ENCODE peak calls at places on chromosome 22, in five cellular contexts. O is BE2C; Q is mesenchymal stem cell; X is left ventricle myocardium inferior; N is CD8-positive, alpha-beta T cell. F is an unnamed sample.
A peak's percentile ranks its signal among the peaks of the same experiment; 100 is the strongest.

GRCh38 chr22:26558246-26558895 is 31.6 kb downstream of the TPST2 start:
- DNase-seq in N (no peak), Q (peak; percentile 22), O (no peak), X (no peak), F (peak; percentile 46)

GRCh38 chr22:27214691-27215090 is 557.3 kb downstream of the MIAT start:
- DNase-seq in N (no peak), X (no peak), O (no peak), Q (no peak), F (no peak)

GRCh38 chr22:35103756-35104155 is 37.8 kb downstream of the ISX start:
- DNase-seq in N (no peak), O (no peak), X (no peak), Q (no peak), F (no peak)

GRCh38 chr22:25564320-25564978 is at the start of gene GRK3:
- DNase-seq in X (peak; percentile 70), Q (peak; percentile 57), N (peak; percentile 46), O (peak; percentile 89), F (peak; percentile 49)

GRCh38 chr22:44192098-44192810 is 11.5 kb downstream of the PARVG start:
- DNase-seq in N (peak; percentile 40), X (no peak), Q (no peak), O (peak; percentile 80), F (peak; percentile 57)

GRCh38 chr22:50272103-50272782 is 2.1 kb upstream of the MAPK11 start:
- DNase-seq in Q (no peak), N (no peak), O (peak; percentile 57), X (no peak), F (no peak)

GRCh38 chr22:30301995-30302809 is 12.9 kb upstream of the CASTOR1 start:
- DNase-seq in X (peak; percentile 57), N (no peak), O (no peak), Q (peak; percentile 88), F (no peak)

GRCh38 chr22:42719656-42720262 is 911 bp downstream of the A4GALT start:
- DNase-seq in Q (peak; percentile 24), X (no peak), N (no peak), O (no peak), F (no peak)

GRCh38 chr22:24485608-24486007 is 9.5 kb upstream of the UPB1 start:
- DNase-seq in Q (no peak), N (peak; percentile 34), X (no peak), O (peak; percentile 29), F (no peak)

GRCh38 chr22:27913162-27913741 is 5.8 kb downstream of the PITPNB start:
- DNase-seq in O (peak; percentile 44), X (no peak), N (no peak), Q (peak; percentile 81), F (no peak)

GRCh38 chr22:16962501-16962900 is 45.5 kb downstream of the GAB4 start:
- DNase-seq in Q (no peak), O (no peak), X (no peak), N (no peak), F (no peak)

GRCh38 chr22:31676700-31677099 is 14.7 kb upstream of the PISD start:
- DNase-seq in O (peak; percentile 96), N (peak; percentile 91), Q (peak; percentile 83), X (peak; percentile 95), F (peak; percentile 95)

GRCh38 chr22:50079689-50080465 is 5.3 kb downstream of the MLC1 start:
- DNase-seq in X (no peak), N (no peak), O (no peak), Q (no peak), F (no peak)

GRCh38 chr22:27752771-27753170 is 48.8 kb downstream of the MN1 start:
- DNase-seq in Q (peak; percentile 26), N (no peak), X (peak; percentile 77), O (no peak), F (peak; percentile 95)

GRCh38 chr22:30206964-30207363 is 39.6 kb downstream of the LIF start:
- DNase-seq in N (no peak), X (no peak), Q (peak; percentile 96), O (no peak), F (peak; percentile 96)

GRCh38 chr22:30265131-30265720 is 1.4 kb downstream of the OSM start:
- DNase-seq in O (no peak), N (no peak), X (no peak), Q (no peak), F (no peak)

GRCh38 chr22:50403701-50404101 is 60.6 kb downstream of the PPP6R2 start:
- DNase-seq in O (peak; percentile 70), N (no peak), X (peak; percentile 62), Q (no peak), F (no peak)

GRCh38 chr22:23060612-23061400 is 9.5 kb upstream of the GNAZ start:
- DNase-seq in N (no peak), Q (no peak), X (no peak), O (peak; percentile 3), F (no peak)

GRCh38 chr22:50696799-50697561 is 24.4 kb downstream of the SHANK3 start:
- DNase-seq in Q (peak; percentile 33), N (no peak), O (peak; percentile 19), X (peak; percentile 20), F (peak; percentile 43)

GRCh38 chr22:26853071-26853470 is 195.7 kb downstream of the MIAT start:
- DNase-seq in N (no peak), X (no peak), O (no peak), Q (no peak), F (no peak)

GRCh38 chr22:20957691-20958440 is 9.2 kb upstream of the AIFM3 start:
- DNase-seq in Q (peak; percentile 42), N (no peak), O (no peak), X (peak; percentile 33), F (no peak)

GRCh38 chr22:32994921-32995320 is 63.3 kb downstream of the SYN3 start:
- DNase-seq in X (no peak), Q (no peak), N (no peak), O (no peak), F (no peak)

GRCh38 chr22:50572965-50573364 is 5.3 kb downstream of the CPT1B start:
- DNase-seq in N (no peak), O (no peak), Q (no peak), X (no peak), F (no peak)

GRCh38 chr22:33909075-33909458 is 11.2 kb downstream of the LARGE1 start:
- DNase-seq in N (no peak), X (no peak), O (no peak), Q (peak; percentile 56), F (peak; percentile 12)

GRCh38 chr22:36319595-36320497 is 66.9 kb downstream of the APOL1 start:
- DNase-seq in N (peak; percentile 13), Q (no peak), O (no peak), X (no peak), F (no peak)
- H3K36me3 ChIP-seq in N (peaks cover 85% of the 10 kb centered on the region), Q (peaks cover 76% of the 10 kb centered on the region), O (peaks cover 52% of the 10 kb centered on the region), X (peaks cover 97% of the 10 kb centered on the region), F (peaks cover 93% of the 10 kb centered on the region)

DNA sequence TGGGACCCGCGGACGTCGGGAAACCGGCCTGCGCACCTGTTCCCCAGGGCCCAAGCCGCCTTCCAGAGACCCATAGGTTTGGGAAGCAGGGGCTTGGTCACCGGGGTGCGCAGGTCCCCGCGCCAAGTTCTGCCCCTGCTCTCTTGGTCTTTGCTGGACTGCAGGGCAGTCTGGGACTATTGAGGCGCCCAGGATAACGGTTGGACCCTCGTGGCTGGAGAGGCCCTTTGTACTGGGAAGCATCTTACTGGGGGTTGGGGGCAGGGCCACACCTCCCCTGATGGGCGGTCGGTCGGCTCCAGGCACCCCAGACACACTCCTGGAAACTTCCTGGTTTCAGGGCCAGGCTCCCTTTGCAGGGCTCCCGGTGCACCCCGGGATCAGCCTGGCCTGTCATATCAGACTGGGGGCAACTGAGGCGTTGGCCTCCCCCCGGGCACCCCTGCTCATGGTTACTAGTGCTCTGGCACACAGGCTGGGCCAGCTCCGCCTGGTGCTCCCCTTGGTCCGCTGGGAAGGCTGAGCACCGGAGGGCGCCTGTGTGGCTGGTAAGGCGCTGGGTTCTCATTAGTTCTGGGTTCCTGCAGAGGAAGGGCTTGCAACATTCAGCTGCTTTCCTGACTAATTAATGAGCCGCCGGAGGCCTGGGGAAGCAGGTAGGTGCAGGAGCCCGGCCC is 1250.5 kb downstream of the BRD1 start:
- DNase-seq in N (no peak), X (no peak), O (no peak), Q (no peak), F (no peak)
- H3K36me3 ChIP-seq in N (no peaks in the 10 kb centered on the region), X (no peaks in the 10 kb centered on the region), O (no peaks in the 10 kb centered on the region), Q (no peaks in the 10 kb centered on the region), F (no peaks in the 10 kb centered on the region)

GRCh38 chr22:41169157-41169556 is 36.0 kb upstream of the L3MBTL2 start:
- DNase-seq in Q (no peak), X (no peak), O (no peak), N (no peak), F (no peak)
- H3K36me3 ChIP-seq in Q (peaks cover 88% of the 10 kb centered on the region), X (peaks cover 99% of the 10 kb centered on the region), O (peaks cover 90% of the 10 kb centered on the region), N (peaks cover 66% of the 10 kb centered on the region), F (peaks cover 83% of the 10 kb centered on the region)

DNA sequence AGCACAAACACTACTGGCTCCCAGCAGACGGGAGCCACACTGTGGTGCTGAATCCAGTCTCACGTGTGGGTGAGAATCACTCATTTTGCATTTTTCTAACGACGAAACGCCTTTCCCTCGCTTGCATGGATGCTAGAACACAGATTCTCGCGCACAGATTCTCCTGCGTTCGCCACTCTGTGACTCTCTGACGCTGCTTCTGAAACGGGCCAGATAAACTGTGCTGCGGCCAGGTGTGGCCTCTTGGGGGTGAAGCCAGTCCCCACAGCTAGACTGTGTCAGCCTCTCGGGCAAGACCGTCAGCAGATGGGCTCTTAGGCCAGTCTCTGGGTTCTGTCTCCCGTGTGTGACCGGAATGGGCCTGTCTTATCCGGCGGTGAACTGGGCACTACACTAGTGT is 44.6 kb downstream of the TRMU start:
- DNase-seq in N (no peak), O (no peak), Q (no peak), X (no peak), F (no peak)
- H3K36me3 ChIP-seq in N (no peaks in the 10 kb centered on the region), O (no peaks in the 10 kb centered on the region), Q (no peaks in the 10 kb centered on the region), X (no peaks in the 10 kb centered on the region), F (no peaks in the 10 kb centered on the region)

GRCh38 chr22:40310081-40310770 is 36.1 kb upstream of the ADSL start:
- DNase-seq in X (no peak), Q (peak; percentile 76), O (no peak), N (no peak), F (peak; percentile 79)

GRCh38 chr22:40312050-40312449 is 34.2 kb upstream of the ADSL start:
- DNase-seq in X (no peak), Q (no peak), N (no peak), O (no peak), F (no peak)

GRCh38 chr22:40308999-40309578 is 37.2 kb upstream of the ADSL start:
- DNase-seq in Q (no peak), N (no peak), X (no peak), O (no peak), F (no peak)

GRCh38 chr22:40310771-40311120 is 35.6 kb upstream of the ADSL start:
- DNase-seq in Q (no peak), X (no peak), O (no peak), N (no peak), F (no peak)

DNA sequence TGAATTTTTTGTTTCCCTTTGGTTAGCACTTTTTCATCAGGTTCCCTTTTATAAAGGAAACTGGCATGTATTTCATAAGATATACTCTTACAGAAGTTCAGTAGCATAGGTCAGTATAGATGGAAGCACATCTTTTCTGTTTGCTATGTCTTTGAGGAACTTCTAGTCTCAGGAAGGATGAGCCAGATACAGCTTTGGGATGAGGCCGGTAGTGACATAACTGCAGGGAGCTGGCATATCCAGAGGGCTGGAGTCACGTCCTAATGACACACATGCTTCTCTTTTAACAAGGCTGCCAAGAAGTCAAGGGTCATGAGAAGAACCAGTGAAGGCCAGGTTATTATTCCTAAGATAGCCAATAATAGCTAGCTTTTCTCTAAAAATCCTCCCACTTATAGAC is 33.3 kb upstream of the ADSL start:
- DNase-seq in Q (no peak), N (no peak), X (no peak), O (no peak), F (no peak)
- H3K36me3 ChIP-seq in Q (peaks cover 83% of the 10 kb centered on the region), N (peaks cover 77% of the 10 kb centered on the region), X (peaks cover 100% of the 10 kb centered on the region), O (peaks cover 90% of the 10 kb centered on the region), F (peaks cover 39% of the 10 kb centered on the region)